ENCODE peak calls at places on chromosomes 7 and 10, in four cellular contexts. One of them, this sample, is unnamed.

GRCh38 chr7:92446869-92447238 is 428 bp upstream of the GATAD1 start:
- DNase-seq in ELR: no peak
- DNase-seq in cardiac fibroblast: no peak
- DNase-seq in T-helper 2 cell: no peak
- DNase-seq in this sample: no peak

GRCh38 chr10:116769791-116770190 is 27.4 kb upstream of the HSPA12A start:
- DNase-seq in ELR: peak; percentile 58
- DNase-seq in cardiac fibroblast: peak; percentile 96
- DNase-seq in T-helper 2 cell: no peak
- DNase-seq in this sample: peak; percentile 9

GRCh38 chr7:149281508-149282330 is 19.7 kb downstream of the ZNF783 start:
- DNase-seq in ELR: no peak
- DNase-seq in cardiac fibroblast: no peak
- DNase-seq in T-helper 2 cell: no peak
- DNase-seq in this sample: no peak

GRCh38 chr7:153475240-153475639 is 577.0 kb upstream of the DPP6 start:
- DNase-seq in ELR: no peak
- DNase-seq in cardiac fibroblast: no peak
- DNase-seq in T-helper 2 cell: no peak
- DNase-seq in this sample: no peak

GRCh38 chr7:92158660-92159575 is 20.0 kb downstream of the LRRD1 start:
- DNase-seq in ELR: peak; percentile 81
- DNase-seq in cardiac fibroblast: peak; percentile 93
- DNase-seq in T-helper 2 cell: no peak
- DNase-seq in this sample: no peak

GRCh38 chr10:78292987-78293865 is 259.6 kb downstream of the RPS24 start:
- DNase-seq in ELR: no peak
- DNase-seq in cardiac fibroblast: no peak
- DNase-seq in T-helper 2 cell: no peak
- DNase-seq in this sample: no peak

GRCh38 chr7:157386979-157387800 is 50.4 kb downstream of the DNAJB6 start:
- DNase-seq in ELR: peak; percentile 81
- DNase-seq in cardiac fibroblast: peak; percentile 92
- DNase-seq in T-helper 2 cell: peak; percentile 77
- DNase-seq in this sample: peak; percentile 95

GRCh38 chr7:140670343-140670935 is 2.3 kb upstream of the ADCK2 start:
- DNase-seq in ELR: no peak
- DNase-seq in cardiac fibroblast: no peak
- DNase-seq in T-helper 2 cell: no peak
- DNase-seq in this sample: peak; percentile 58

GRCh38 chr7:116570306-116570705 is 45.5 kb downstream of the CAV1 start:
- DNase-seq in ELR: peak; percentile 54
- DNase-seq in cardiac fibroblast: no peak
- DNase-seq in T-helper 2 cell: no peak
- DNase-seq in this sample: no peak

GRCh38 chr7:921581-922333 is 32.7 kb downstream of the ADAP1 start:
- DNase-seq in ELR: no peak
- DNase-seq in cardiac fibroblast: no peak
- DNase-seq in T-helper 2 cell: no peak
- DNase-seq in this sample: peak; percentile 71

GRCh38 chr10:79816-80215 is 30.7 kb upstream of the TUBB8 start:
- DNase-seq in ELR: no peak
- DNase-seq in cardiac fibroblast: no peak
- DNase-seq in T-helper 2 cell: no peak
- DNase-seq in this sample: no peak

GRCh38 chr7:27775772-27776171 is 35.8 kb downstream of the TAX1BP1 start:
- DNase-seq in ELR: no peak
- DNase-seq in cardiac fibroblast: no peak
- DNase-seq in T-helper 2 cell: no peak
- DNase-seq in this sample: no peak

GRCh38 chr7:143514487-143514886 is 36.8 kb downstream of the TAS2R41 start:
- DNase-seq in ELR: no peak
- DNase-seq in cardiac fibroblast: no peak
- DNase-seq in T-helper 2 cell: no peak
- DNase-seq in this sample: no peak

GRCh38 chr10:108385963-108386362 is 1221.5 kb upstream of the SORCS1 start:
- DNase-seq in ELR: no peak
- DNase-seq in cardiac fibroblast: no peak
- DNase-seq in T-helper 2 cell: no peak
- DNase-seq in this sample: no peak

GRCh38 chr10:80414126-80414898 is 6.0 kb downstream of the PRXL2A start:
- DNase-seq in ELR: no peak
- DNase-seq in cardiac fibroblast: no peak
- DNase-seq in T-helper 2 cell: no peak
- DNase-seq in this sample: no peak

GRCh38 chr7:123749537-123749857 is 694 bp upstream of the WASL start:
- DNase-seq in ELR: peak; percentile 85
- DNase-seq in cardiac fibroblast: peak; percentile 87
- DNase-seq in T-helper 2 cell: no peak
- DNase-seq in this sample: no peak

GRCh38 chr7:34823650-34824258 is 165.7 kb downstream of the NPSR1 start:
- DNase-seq in ELR: peak; percentile 65
- DNase-seq in cardiac fibroblast: peak; percentile 64
- DNase-seq in T-helper 2 cell: peak; percentile 39
- DNase-seq in this sample: peak; percentile 83

GRCh38 chr10:47311193-47311899 is 10.9 kb upstream of the GDF2 start:
- DNase-seq in ELR: no peak
- DNase-seq in cardiac fibroblast: no peak
- DNase-seq in T-helper 2 cell: no peak
- DNase-seq in this sample: peak; percentile 74